ENCODE peak calls at places on chromosomes 7 and 10, in nine cellular contexts. One of them, this sample, is unnamed.
A peak's percentile ranks its signal among the peaks of the same experiment; 100 is the strongest.

GRCh38 chr7:47688311-47689100 is 106.6 kb upstream of the TNS3 start:
- DNase-seq in SK-N-SH: no peak
- DNase-seq in SW 1271: no peak
- DNase-seq in hypothalamus: peak; percentile 32
- DNase-seq in KBM-7: no peak
- DNase-seq in activated CD8-positive, alpha-beta memory T cell treated with anti-CD3 and anti-CD28 coated beads, Interleukin-2, amount 50 U/mL, for 48 hours: no peak
- DNase-seq in NCI-H1417: no peak
- DNase-seq in neural crest cell: peak; percentile 59
- DNase-seq in NAMALWA: no peak
- DNase-seq in this sample: no peak

GRCh38 chr7:157480651-157481050 is 143.8 kb downstream of the DNAJB6 start:
- DNase-seq in SK-N-SH: no peak
- DNase-seq in SW 1271: no peak
- DNase-seq in hypothalamus: no peak
- DNase-seq in KBM-7: no peak
- DNase-seq in activated CD8-positive, alpha-beta memory T cell treated with anti-CD3 and anti-CD28 coated beads, Interleukin-2, amount 50 U/mL, for 48 hours: peak; percentile 37
- DNase-seq in NCI-H1417: no peak
- DNase-seq in neural crest cell: no peak
- DNase-seq in NAMALWA: no peak
- DNase-seq in this sample: no peak

GRCh38 chr7:117350027-117350426 is 27.2 kb upstream of the WNT2 start:
- DNase-seq in SK-N-SH: no peak
- DNase-seq in SW 1271: no peak
- DNase-seq in hypothalamus: no peak
- DNase-seq in KBM-7: no peak
- DNase-seq in activated CD8-positive, alpha-beta memory T cell treated with anti-CD3 and anti-CD28 coated beads, Interleukin-2, amount 50 U/mL, for 48 hours: no peak
- DNase-seq in NCI-H1417: no peak
- DNase-seq in neural crest cell: no peak
- DNase-seq in NAMALWA: no peak
- DNase-seq in this sample: no peak

GRCh38 chr7:117446220-117446815 is 19.0 kb upstream of the ASZ1 start:
- DNase-seq in SK-N-SH: no peak
- DNase-seq in SW 1271: no peak
- DNase-seq in hypothalamus: no peak
- DNase-seq in KBM-7: no peak
- DNase-seq in activated CD8-positive, alpha-beta memory T cell treated with anti-CD3 and anti-CD28 coated beads, Interleukin-2, amount 50 U/mL, for 48 hours: no peak
- DNase-seq in NCI-H1417: no peak
- DNase-seq in neural crest cell: no peak
- DNase-seq in NAMALWA: no peak
- DNase-seq in this sample: no peak

GRCh38 chr10:99360935-99361334 is 31.8 kb downstream of the CNNM1 start:
- DNase-seq in SK-N-SH: no peak
- DNase-seq in SW 1271: no peak
- DNase-seq in hypothalamus: no peak
- DNase-seq in KBM-7: no peak
- DNase-seq in activated CD8-positive, alpha-beta memory T cell treated with anti-CD3 and anti-CD28 coated beads, Interleukin-2, amount 50 U/mL, for 48 hours: no peak
- DNase-seq in NCI-H1417: no peak
- DNase-seq in neural crest cell: no peak
- DNase-seq in NAMALWA: no peak
- DNase-seq in this sample: no peak

GRCh38 chr7:157691521-157692155 is 354.8 kb downstream of the DNAJB6 start:
- DNase-seq in SK-N-SH: peak; percentile 56
- DNase-seq in SW 1271: no peak
- DNase-seq in hypothalamus: no peak
- DNase-seq in KBM-7: no peak
- DNase-seq in activated CD8-positive, alpha-beta memory T cell treated with anti-CD3 and anti-CD28 coated beads, Interleukin-2, amount 50 U/mL, for 48 hours: peak; percentile 52
- DNase-seq in NCI-H1417: peak; percentile 90
- DNase-seq in neural crest cell: peak; percentile 45
- DNase-seq in NAMALWA: no peak
- DNase-seq in this sample: no peak

GRCh38 chr7:87702326-87702725 is 74.1 kb downstream of the RUNDC3B start:
- DNase-seq in SK-N-SH: no peak
- DNase-seq in SW 1271: no peak
- DNase-seq in hypothalamus: no peak
- DNase-seq in KBM-7: no peak
- DNase-seq in activated CD8-positive, alpha-beta memory T cell treated with anti-CD3 and anti-CD28 coated beads, Interleukin-2, amount 50 U/mL, for 48 hours: no peak
- DNase-seq in NCI-H1417: no peak
- DNase-seq in neural crest cell: no peak
- DNase-seq in NAMALWA: no peak
- DNase-seq in this sample: no peak

GRCh38 chr10:23100331-23101030 is 5.1 kb downstream of the MSRB2 start:
- DNase-seq in SK-N-SH: no peak
- DNase-seq in SW 1271: no peak
- DNase-seq in hypothalamus: no peak
- DNase-seq in KBM-7: peak; percentile 60
- DNase-seq in activated CD8-positive, alpha-beta memory T cell treated with anti-CD3 and anti-CD28 coated beads, Interleukin-2, amount 50 U/mL, for 48 hours: no peak
- DNase-seq in NCI-H1417: no peak
- DNase-seq in neural crest cell: no peak
- DNase-seq in NAMALWA: no peak
- DNase-seq in this sample: no peak

GRCh38 chr10:18367840-18368239 is 227.6 kb downstream of the CACNB2 start:
- DNase-seq in SK-N-SH: no peak
- DNase-seq in SW 1271: no peak
- DNase-seq in hypothalamus: no peak
- DNase-seq in KBM-7: no peak
- DNase-seq in activated CD8-positive, alpha-beta memory T cell treated with anti-CD3 and anti-CD28 coated beads, Interleukin-2, amount 50 U/mL, for 48 hours: no peak
- DNase-seq in NCI-H1417: no peak
- DNase-seq in neural crest cell: no peak
- DNase-seq in NAMALWA: no peak
- DNase-seq in this sample: no peak

GRCh38 chr7:155289107-155289506 is 8.6 kb upstream of the INSIG1 start:
- DNase-seq in SK-N-SH: no peak
- DNase-seq in SW 1271: no peak
- DNase-seq in hypothalamus: no peak
- DNase-seq in KBM-7: no peak
- DNase-seq in activated CD8-positive, alpha-beta memory T cell treated with anti-CD3 and anti-CD28 coated beads, Interleukin-2, amount 50 U/mL, for 48 hours: peak; percentile 42
- DNase-seq in NCI-H1417: no peak
- DNase-seq in neural crest cell: no peak
- DNase-seq in NAMALWA: no peak
- DNase-seq in this sample: no peak

GRCh38 chr7:124652237-124652636 is 113.4 kb downstream of the GPR37 start:
- DNase-seq in SK-N-SH: no peak
- DNase-seq in SW 1271: no peak
- DNase-seq in hypothalamus: no peak
- DNase-seq in KBM-7: no peak
- DNase-seq in activated CD8-positive, alpha-beta memory T cell treated with anti-CD3 and anti-CD28 coated beads, Interleukin-2, amount 50 U/mL, for 48 hours: no peak
- DNase-seq in NCI-H1417: no peak
- DNase-seq in neural crest cell: no peak
- DNase-seq in NAMALWA: no peak
- DNase-seq in this sample: no peak

GRCh38 chr7:66238712-66239466 is 33.8 kb downstream of the TPST1 start:
- DNase-seq in SK-N-SH: no peak
- DNase-seq in SW 1271: no peak
- DNase-seq in hypothalamus: no peak
- DNase-seq in KBM-7: no peak
- DNase-seq in activated CD8-positive, alpha-beta memory T cell treated with anti-CD3 and anti-CD28 coated beads, Interleukin-2, amount 50 U/mL, for 48 hours: no peak
- DNase-seq in NCI-H1417: no peak
- DNase-seq in neural crest cell: no peak
- DNase-seq in NAMALWA: no peak
- DNase-seq in this sample: no peak

GRCh38 chr10:99461230-99461629 is 30.8 kb upstream of the GOT1 start:
- DNase-seq in SK-N-SH: no peak
- DNase-seq in SW 1271: no peak
- DNase-seq in hypothalamus: no peak
- DNase-seq in KBM-7: no peak
- DNase-seq in activated CD8-positive, alpha-beta memory T cell treated with anti-CD3 and anti-CD28 coated beads, Interleukin-2, amount 50 U/mL, for 48 hours: no peak
- DNase-seq in NCI-H1417: no peak
- DNase-seq in neural crest cell: no peak
- DNase-seq in NAMALWA: no peak
- DNase-seq in this sample: no peak

GRCh38 chr7:46512901-46513431 is 591.9 kb upstream of the IGFBP3 start:
- DNase-seq in SK-N-SH: no peak
- DNase-seq in SW 1271: no peak
- DNase-seq in hypothalamus: no peak
- DNase-seq in KBM-7: no peak
- DNase-seq in activated CD8-positive, alpha-beta memory T cell treated with anti-CD3 and anti-CD28 coated beads, Interleukin-2, amount 50 U/mL, for 48 hours: no peak
- DNase-seq in NCI-H1417: no peak
- DNase-seq in neural crest cell: no peak
- DNase-seq in NAMALWA: no peak
- DNase-seq in this sample: no peak

GRCh38 chr7:124701955-124702354 is 63.6 kb downstream of the GPR37 start:
- DNase-seq in SK-N-SH: no peak
- DNase-seq in SW 1271: no peak
- DNase-seq in hypothalamus: no peak
- DNase-seq in KBM-7: no peak
- DNase-seq in activated CD8-positive, alpha-beta memory T cell treated with anti-CD3 and anti-CD28 coated beads, Interleukin-2, amount 50 U/mL, for 48 hours: no peak
- DNase-seq in NCI-H1417: peak; percentile 47
- DNase-seq in neural crest cell: no peak
- DNase-seq in NAMALWA: no peak
- DNase-seq in this sample: no peak